ENCODE peak calls at places on chromosomes 5 and 9, in seven cellular contexts. One of them, this sample, is unnamed. For H3K4me1, the result is how much of the 10 kb centered on the place peaks cover.

GRCh38 chr5:131810510-131811249 is 13.9 kb upstream of the FNIP1 start:
- DNase-seq in cardiac muscle cell: peak
- DNase-seq in A549: peak
- DNase-seq in spleen: no peak
- DNase-seq in lower lobe of right lung: no peak
- DNase-seq in CD8-positive, alpha-beta T cell: no peak
- DNase-seq in adrenal gland: peak
- DNase-seq in this sample: peak

GRCh38 chr9:36298566-36298965 is 40.3 kb upstream of the GNE start:
- DNase-seq in lower lobe of right lung: no peak
- DNase-seq in CD8-positive, alpha-beta T cell: no peak
- DNase-seq in cardiac muscle cell: peak
- DNase-seq in spleen: no peak
- DNase-seq in adrenal gland: no peak
- DNase-seq in A549: no peak
- DNase-seq in this sample: no peak

GRCh38 chr5:74257645-74258328 is 382.7 kb downstream of the ENC1 start:
- DNase-seq in adrenal gland: peak
- DNase-seq in A549: no peak
- DNase-seq in spleen: peak
- DNase-seq in lower lobe of right lung: peak
- DNase-seq in cardiac muscle cell: peak
- DNase-seq in CD8-positive, alpha-beta T cell: no peak
- DNase-seq in this sample: no peak

GRCh38 chr5:92775711-92776615 is 805.1 kb downstream of the NR2F1-AS1 start:
- DNase-seq in CD8-positive, alpha-beta T cell: no peak
- DNase-seq in lower lobe of right lung: no peak
- DNase-seq in adrenal gland: no peak
- DNase-seq in spleen: no peak
- DNase-seq in A549: no peak
- DNase-seq in cardiac muscle cell: peak
- DNase-seq in this sample: no peak

GRCh38 chr5:107658528-107658927 is 12.2 kb downstream of the EFNA5 start:
- DNase-seq in spleen: no peak
- DNase-seq in CD8-positive, alpha-beta T cell: no peak
- DNase-seq in lower lobe of right lung: no peak
- DNase-seq in cardiac muscle cell: no peak
- DNase-seq in A549: no peak
- DNase-seq in adrenal gland: no peak
- DNase-seq in this sample: no peak

GRCh38 chr9:114112778-114113585 is 13.9 kb upstream of the KIF12 start:
- DNase-seq in cardiac muscle cell: peak
- DNase-seq in A549: peak
- DNase-seq in lower lobe of right lung: peak
- DNase-seq in CD8-positive, alpha-beta T cell: no peak
- DNase-seq in spleen: peak
- DNase-seq in adrenal gland: peak
- DNase-seq in this sample: no peak

GRCh38 chr9:110270211-110270995 is 14.1 kb upstream of the TXN start:
- DNase-seq in lower lobe of right lung: no peak
- DNase-seq in A549: no peak
- DNase-seq in spleen: no peak
- DNase-seq in cardiac muscle cell: peak
- DNase-seq in CD8-positive, alpha-beta T cell: no peak
- DNase-seq in adrenal gland: no peak
- DNase-seq in this sample: no peak

GRCh38 chr9:93644397-93645088 is 68.2 kb downstream of the PHF2 start:
- DNase-seq in spleen: peak
- DNase-seq in adrenal gland: no peak
- DNase-seq in CD8-positive, alpha-beta T cell: peak
- DNase-seq in lower lobe of right lung: no peak
- DNase-seq in cardiac muscle cell: no peak
- DNase-seq in A549: no peak
- DNase-seq in this sample: no peak

GRCh38 chr9:22307013-22307711 is 139.5 kb upstream of the DMRTA1 start:
- DNase-seq in cardiac muscle cell: peak
- DNase-seq in adrenal gland: peak
- DNase-seq in lower lobe of right lung: no peak
- DNase-seq in A549: peak
- DNase-seq in spleen: no peak
- DNase-seq in CD8-positive, alpha-beta T cell: no peak
- DNase-seq in this sample: peak

GRCh38 chr9:129313331-129313955 is 135.4 kb upstream of the IER5L start:
- DNase-seq in cardiac muscle cell: no peak
- DNase-seq in adrenal gland: no peak
- DNase-seq in spleen: peak
- DNase-seq in lower lobe of right lung: no peak
- DNase-seq in CD8-positive, alpha-beta T cell: no peak
- DNase-seq in A549: no peak
- DNase-seq in this sample: no peak

GRCh38 chr5:97118623-97119022 is 23.8 kb downstream of the LIX1 start:
- DNase-seq in cardiac muscle cell: no peak
- DNase-seq in CD8-positive, alpha-beta T cell: no peak
- DNase-seq in spleen: no peak
- DNase-seq in adrenal gland: no peak
- DNase-seq in lower lobe of right lung: no peak
- DNase-seq in A549: no peak
- DNase-seq in this sample: no peak

GRCh38 chr9:132008871-132009812 is 70.5 kb downstream of the MED27 start:
- DNase-seq in spleen: no peak
- DNase-seq in A549: peak
- DNase-seq in lower lobe of right lung: no peak
- DNase-seq in CD8-positive, alpha-beta T cell: no peak
- DNase-seq in adrenal gland: no peak
- DNase-seq in cardiac muscle cell: no peak
- DNase-seq in this sample: no peak

GRCh38 chr5:45411971-45412612 is 284.1 kb downstream of the HCN1 start:
- DNase-seq in A549: no peak
- DNase-seq in CD8-positive, alpha-beta T cell: no peak
- DNase-seq in lower lobe of right lung: no peak
- DNase-seq in spleen: no peak
- DNase-seq in cardiac muscle cell: no peak
- DNase-seq in adrenal gland: no peak
- DNase-seq in this sample: no peak

GRCh38 chr9:87237337-87237736 is 260.3 kb upstream of the DAPK1 start:
- DNase-seq in CD8-positive, alpha-beta T cell: no peak
- DNase-seq in spleen: no peak
- DNase-seq in lower lobe of right lung: no peak
- DNase-seq in A549: no peak
- DNase-seq in adrenal gland: no peak
- DNase-seq in cardiac muscle cell: no peak
- DNase-seq in this sample: no peak

GRCh38 chr9:35845824-35846771 is 17.1 kb downstream of the TMEM8B start:
- DNase-seq in cardiac muscle cell: no peak
- DNase-seq in A549: no peak
- DNase-seq in CD8-positive, alpha-beta T cell: no peak
- DNase-seq in spleen: peak
- DNase-seq in lower lobe of right lung: no peak
- DNase-seq in adrenal gland: peak
- DNase-seq in this sample: no peak

GRCh38 chr9:128946945-128947422 is 419 bp downstream of the DOLK start:
- DNase-seq in CD8-positive, alpha-beta T cell: no peak
- DNase-seq in adrenal gland: peak
- DNase-seq in cardiac muscle cell: peak
- DNase-seq in lower lobe of right lung: peak
- DNase-seq in A549: peak
- DNase-seq in spleen: no peak
- DNase-seq in this sample: no peak

GRCh38 chr5:1190915-1191314 is 10.5 kb upstream of the SLC6A19 start:
- DNase-seq in cardiac muscle cell: no peak
- DNase-seq in adrenal gland: no peak
- DNase-seq in CD8-positive, alpha-beta T cell: no peak
- DNase-seq in A549: no peak
- DNase-seq in spleen: no peak
- DNase-seq in lower lobe of right lung: peak
- DNase-seq in this sample: no peak

GRCh38 chr9:91777437-91777836 is 172.6 kb downstream of the ROR2 start:
- DNase-seq in cardiac muscle cell: peak
- DNase-seq in adrenal gland: no peak
- DNase-seq in CD8-positive, alpha-beta T cell: no peak
- DNase-seq in lower lobe of right lung: no peak
- DNase-seq in spleen: no peak
- DNase-seq in A549: no peak
- DNase-seq in this sample: no peak

GRCh38 chr9:4175846-4176245 is 124.0 kb downstream of the GLIS3 start:
- DNase-seq in adrenal gland: no peak
- DNase-seq in spleen: no peak
- DNase-seq in cardiac muscle cell: no peak
- DNase-seq in lower lobe of right lung: no peak
- DNase-seq in A549: no peak
- DNase-seq in CD8-positive, alpha-beta T cell: no peak
- DNase-seq in this sample: no peak

GRCh38 chr5:102545175-102545574 is 46.4 kb upstream of the SLCO6A1 start:
- DNase-seq in cardiac muscle cell: peak
- DNase-seq in A549: peak
- DNase-seq in CD8-positive, alpha-beta T cell: no peak
- DNase-seq in adrenal gland: no peak
- DNase-seq in lower lobe of right lung: no peak
- DNase-seq in spleen: no peak
- DNase-seq in this sample: peak

GRCh38 chr5:157745041-157745456 is 1.5 kb downstream of the LSM11 start:
- DNase-seq in adrenal gland: no peak
- DNase-seq in CD8-positive, alpha-beta T cell: no peak
- DNase-seq in cardiac muscle cell: no peak
- DNase-seq in A549: no peak
- DNase-seq in spleen: no peak
- DNase-seq in lower lobe of right lung: no peak
- DNase-seq in this sample: no peak

GRCh38 chr5:180823346-180823745 is 20.7 kb upstream of the MGAT1 start:
- DNase-seq in adrenal gland: no peak
- DNase-seq in lower lobe of right lung: no peak
- DNase-seq in CD8-positive, alpha-beta T cell: no peak
- DNase-seq in A549: no peak
- DNase-seq in spleen: no peak
- DNase-seq in cardiac muscle cell: no peak
- DNase-seq in this sample: no peak

GRCh38 chr5:161201558-161201957 is 345.0 kb downstream of the GABRB2 start:
- DNase-seq in spleen: no peak
- DNase-seq in A549: no peak
- DNase-seq in cardiac muscle cell: no peak
- DNase-seq in CD8-positive, alpha-beta T cell: no peak
- DNase-seq in adrenal gland: no peak
- DNase-seq in lower lobe of right lung: no peak
- DNase-seq in this sample: no peak
- H3K4me1 ChIP-seq in spleen: under half
- H3K4me1 ChIP-seq in A549: under half
- H3K4me1 ChIP-seq in cardiac muscle cell: under half
- H3K4me1 ChIP-seq in CD8-positive, alpha-beta T cell: under half
- H3K4me1 ChIP-seq in adrenal gland: under half
- H3K4me1 ChIP-seq in lower lobe of right lung: under half
- H3K4me1 ChIP-seq in this sample: under half

DNA sequence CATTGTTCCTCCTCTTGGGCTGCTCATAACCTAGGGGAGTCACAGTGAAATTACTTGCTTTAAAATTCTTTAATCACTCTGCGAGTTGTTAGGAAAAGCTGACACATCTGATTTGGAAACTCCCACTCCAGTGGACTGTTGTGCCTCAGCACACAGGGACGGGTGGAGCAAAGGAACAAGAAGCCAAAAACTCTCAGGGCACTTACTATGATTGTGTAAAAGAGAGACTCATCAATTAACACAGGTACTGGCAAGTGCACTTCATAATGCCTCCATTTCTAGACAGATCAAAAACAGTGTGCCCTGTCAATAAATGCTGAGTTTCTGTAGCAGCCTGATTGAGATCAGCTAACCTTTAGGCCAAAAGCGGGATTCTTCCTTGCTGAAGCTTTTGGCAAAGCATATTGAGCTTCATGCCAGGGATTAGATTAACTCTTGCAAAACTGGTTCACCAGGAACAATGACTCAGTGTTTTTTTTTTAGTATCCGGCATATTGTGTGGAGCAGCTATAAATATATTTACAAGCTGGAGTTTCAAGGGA is 55.9 kb downstream of the TMC1 start:
- DNase-seq in cardiac muscle cell: peak
- DNase-seq in spleen: no peak
- DNase-seq in adrenal gland: peak
- DNase-seq in A549: peak
- DNase-seq in lower lobe of right lung: no peak
- DNase-seq in CD8-positive, alpha-beta T cell: no peak
- DNase-seq in this sample: no peak
- H3K4me3 ChIP-seq in cardiac muscle cell: no peak
- H3K4me3 ChIP-seq in spleen: no peak
- H3K4me3 ChIP-seq in adrenal gland: no peak
- H3K4me3 ChIP-seq in A549: no peak
- H3K4me3 ChIP-seq in lower lobe of right lung: no peak
- H3K4me3 ChIP-seq in CD8-positive, alpha-beta T cell: no peak
- H3K4me3 ChIP-seq in this sample: no peak

GRCh38 chr5:113218906-113219517 is 215.8 kb downstream of the TSSK1B start:
- DNase-seq in A549: no peak
- DNase-seq in adrenal gland: no peak
- DNase-seq in cardiac muscle cell: no peak
- DNase-seq in spleen: no peak
- DNase-seq in lower lobe of right lung: no peak
- DNase-seq in CD8-positive, alpha-beta T cell: no peak
- DNase-seq in this sample: no peak
- H3K4me1 ChIP-seq in A549: under half
- H3K4me1 ChIP-seq in adrenal gland: under half
- H3K4me1 ChIP-seq in cardiac muscle cell: half or more
- H3K4me1 ChIP-seq in spleen: under half
- H3K4me1 ChIP-seq in lower lobe of right lung: under half
- H3K4me1 ChIP-seq in CD8-positive, alpha-beta T cell: under half
- H3K4me1 ChIP-seq in this sample: under half

GRCh38 chr5:44267909-44268308 is 121.3 kb downstream of the FGF10 start:
- DNase-seq in A549: no peak
- DNase-seq in adrenal gland: no peak
- DNase-seq in lower lobe of right lung: no peak
- DNase-seq in spleen: no peak
- DNase-seq in cardiac muscle cell: no peak
- DNase-seq in CD8-positive, alpha-beta T cell: no peak
- DNase-seq in this sample: no peak
- H3K4me3 ChIP-seq in A549: no peak
- H3K4me3 ChIP-seq in adrenal gland: no peak
- H3K4me3 ChIP-seq in lower lobe of right lung: no peak
- H3K4me3 ChIP-seq in spleen: no peak
- H3K4me3 ChIP-seq in cardiac muscle cell: no peak
- H3K4me3 ChIP-seq in CD8-positive, alpha-beta T cell: no peak
- H3K4me3 ChIP-seq in this sample: no peak

DNA sequence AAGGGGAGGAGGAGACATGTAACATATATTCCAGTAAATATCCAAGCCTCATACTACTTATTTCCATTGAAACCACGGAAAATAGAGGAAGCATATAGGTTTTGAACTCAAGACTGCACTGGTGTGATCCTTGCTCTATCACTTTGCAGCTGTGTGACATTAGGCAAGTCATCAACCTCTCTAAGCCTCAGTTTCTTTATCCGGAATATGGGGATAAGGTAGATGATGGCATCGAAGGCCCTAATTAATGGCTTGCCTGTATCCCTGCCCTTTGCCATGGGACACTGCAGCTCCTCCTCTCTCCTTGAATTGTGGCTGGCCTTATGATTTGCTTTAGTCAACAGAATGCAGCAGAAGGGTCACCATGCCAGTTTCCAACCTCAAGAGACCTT is 6.9 kb downstream of the SHB start:
- DNase-seq in CD8-positive, alpha-beta T cell: no peak
- DNase-seq in A549: no peak
- DNase-seq in cardiac muscle cell: no peak
- DNase-seq in lower lobe of right lung: no peak
- DNase-seq in spleen: no peak
- DNase-seq in adrenal gland: no peak
- DNase-seq in this sample: no peak
- H3K4me1 ChIP-seq in CD8-positive, alpha-beta T cell: under half
- H3K4me1 ChIP-seq in A549: half or more
- H3K4me1 ChIP-seq in cardiac muscle cell: half or more
- H3K4me1 ChIP-seq in lower lobe of right lung: half or more
- H3K4me1 ChIP-seq in spleen: half or more
- H3K4me1 ChIP-seq in adrenal gland: under half
- H3K4me1 ChIP-seq in this sample: under half

This sample was measured in iPS DF 6.9.